ENCODE peak calls at places on chromosome 5, in four cellular contexts. V, X, A and H are unnamed samples.

GRCh38 chr5:110258460-110258859 is 468.0 kb downstream of the TMEM232 start:
- DNase-seq in V (no peak), X (no peak), A (peak), H (peak)

GRCh38 chr5:1673042-1673674 is 126.5 kb downstream of the MRPL36 start:
- DNase-seq in V (no peak), X (no peak), A (no peak), H (no peak)

GRCh38 chr5:173637340-173637739 is 20.9 kb upstream of the BOD1 start:
- DNase-seq in V (no peak), X (no peak), A (no peak), H (no peak)

GRCh38 chr5:170903075-170903474 is 41.3 kb downstream of the RANBP17 start:
- DNase-seq in V (no peak), X (no peak), A (no peak), H (no peak)

GRCh38 chr5:129460121-129460950 is at the start of gene ADAMTS19:
- DNase-seq in V (no peak), X (no peak), A (peak), H (no peak)

GRCh38 chr5:17805426-17805825 is 171.2 kb downstream of the TAF11L14 start:
- DNase-seq in V (no peak), X (no peak), A (peak), H (no peak)

GRCh38 chr5:52818360-52818759 is 30.6 kb downstream of the ITGA1 start:
- DNase-seq in V (no peak), X (no peak), A (no peak), H (no peak)

GRCh38 chr5:126965061-126965475 is 65.3 kb downstream of the MARCHF3 start:
- DNase-seq in V (no peak), X (no peak), A (peak), H (peak)

GRCh38 chr5:141635646-141636045 is 1.0 kb downstream of the HDAC3 start:
- DNase-seq in V (no peak), X (no peak), A (no peak), H (no peak)